ENCODE peak calls at places on chromosomes 2 and 18, in ten cellular contexts. S is cardiac fibroblast, R is neural progenitor cell, X is AG08396, L is cardiac muscle cell, A is ACHN, M is EL, Q is GDM1, N is caudate nucleus, B is AG04450. G is an unnamed sample.

GRCh38 chr18:44637210-44638051 is 43.3 kb upstream of the SETBP1 start:
- DNase-seq in R (peak), M (peak), Q (no peak), X (no peak), A (peak), B (no peak), L (no peak), S (peak), N (no peak), G (no peak)

GRCh38 chr18:73962251-73962650 is 185.4 kb downstream of the FBXO15 start:
- DNase-seq in S (peak), N (no peak), L (no peak), Q (no peak), R (no peak), A (no peak), M (peak), B (peak), X (peak), G (no peak)

GRCh38 chr2:226220511-226220910 is 579.1 kb downstream of the IRS1 start:
- DNase-seq in X (no peak), A (no peak), B (no peak), Q (no peak), N (no peak), L (no peak), R (no peak), M (no peak), S (no peak), G (no peak)

GRCh38 chr2:124258481-124258880 is 233.4 kb downstream of the CNTNAP5 start:
- DNase-seq in Q (no peak), M (peak), A (no peak), X (no peak), N (no peak), B (no peak), L (peak), R (no peak), S (peak), G (no peak)

GRCh38 chr2:10028988-10029874 is 14.1 kb upstream of the KLF11 start:
- DNase-seq in Q (peak), S (no peak), L (no peak), R (peak), B (no peak), X (no peak), N (no peak), A (no peak), M (no peak), G (no peak)

GRCh38 chr2:238061310-238062202 is 755 bp downstream of the SCLY start:
- DNase-seq in N (no peak), A (peak), R (peak), Q (no peak), L (peak), M (peak), S (peak), B (no peak), X (peak), G (no peak)

GRCh38 chr2:166375205-166375735 is 474 bp downstream of the SCN9A start:
- DNase-seq in B (no peak), A (peak), R (peak), S (peak), X (peak), Q (no peak), M (peak), L (peak), N (no peak), G (no peak)

GRCh38 chr2:72115361-72116080 is 32.1 kb downstream of the CYP26B1 start:
- DNase-seq in L (peak), N (no peak), R (no peak), M (peak), B (peak), Q (no peak), X (peak), S (peak), A (peak), G (no peak)

GRCh38 chr2:101807242-101807641 is 109.7 kb downstream of the MAP4K4 start:
- DNase-seq in B (no peak), N (no peak), S (no peak), M (no peak), A (no peak), X (no peak), R (no peak), Q (no peak), L (no peak), G (no peak)

GRCh38 chr2:170716851-170717598 is 1.9 kb downstream of the SP5 start:
- DNase-seq in M (peak), N (no peak), X (peak), L (peak), Q (no peak), A (no peak), R (peak), B (no peak), S (peak), G (peak)

GRCh38 chr2:159600752-159601151 is 15.6 kb downstream of the BAZ2B start:
- DNase-seq in B (no peak), N (no peak), L (peak), A (peak), R (no peak), M (peak), Q (no peak), S (peak), X (no peak), G (no peak)

GRCh38 chr2:43890855-43891254 is 52.1 kb downstream of the ABCG8 start:
- DNase-seq in B (no peak), R (no peak), Q (no peak), L (peak), N (no peak), M (no peak), X (no peak), S (peak), A (no peak), G (no peak)

GRCh38 chr2:96116424-96116878 is at the start of gene ADRA2B:
- DNase-seq in L (peak), M (peak), N (no peak), A (peak), R (peak), S (no peak), Q (no peak), X (peak), B (no peak), G (no peak)

GRCh38 chr2:135490381-135490780 is 40.6 kb downstream of the ZRANB3 start:
- DNase-seq in B (no peak), S (peak), N (no peak), M (peak), L (no peak), A (no peak), X (peak), Q (no peak), R (no peak), G (no peak)

GRCh38 chr18:42157878-42158277 is 202.8 kb downstream of the PIK3C3 start:
- DNase-seq in B (no peak), X (no peak), M (no peak), R (no peak), A (no peak), S (no peak), L (no peak), Q (no peak), N (no peak), G (no peak)

GRCh38 chr18:76126327-76126726 is 368.7 kb downstream of the ZNF516 start:
- DNase-seq in B (no peak), A (no peak), X (no peak), N (no peak), L (no peak), R (peak), S (no peak), M (no peak), Q (no peak), G (no peak)

GRCh38 chr2:127431408-127432023 is 13.3 kb downstream of the PROC start:
- DNase-seq in B (no peak), S (no peak), R (no peak), X (peak), M (no peak), Q (no peak), N (no peak), L (no peak), A (no peak), G (no peak)

GRCh38 chr2:28539095-28539494 is 43.2 kb downstream of the PLB1 start:
- DNase-seq in M (no peak), A (no peak), Q (no peak), N (no peak), R (no peak), B (no peak), X (no peak), L (peak), S (peak), G (peak)

GRCh38 chr2:69770193-69770702 is 28.3 kb downstream of the ANXA4 start:
- DNase-seq in Q (peak), L (peak), R (no peak), N (no peak), B (no peak), A (peak), X (peak), M (peak), S (peak), G (no peak)